ENCODE peak calls at places on chromosomes 11 and 22, in five cellular contexts. One of them, this sample, is unnamed.

GRCh38 chr11:44980533-44981427 is 30.1 kb upstream of the TP53I11 start:
- DNase-seq in fibroblast of lung: no peak
- DNase-seq in GM20000: no peak
- DNase-seq in cardiac fibroblast: no peak
- DNase-seq in WTC11: no peak
- DNase-seq in this sample: no peak

GRCh38 chr11:57459112-57460016 is 964 bp upstream of the RTN4RL2 start:
- DNase-seq in fibroblast of lung: no peak
- DNase-seq in GM20000: peak
- DNase-seq in cardiac fibroblast: no peak
- DNase-seq in WTC11: peak
- DNase-seq in this sample: no peak

GRCh38 chr22:27679722-27680488 is 121.7 kb downstream of the MN1 start:
- DNase-seq in fibroblast of lung: no peak
- DNase-seq in GM20000: no peak
- DNase-seq in cardiac fibroblast: no peak
- DNase-seq in WTC11: no peak
- DNase-seq in this sample: no peak

GRCh38 chr11:29707924-29708323 is 308.9 kb downstream of the KCNA4 start:
- DNase-seq in fibroblast of lung: no peak
- DNase-seq in GM20000: no peak
- DNase-seq in cardiac fibroblast: no peak
- DNase-seq in WTC11: no peak
- DNase-seq in this sample: no peak

GRCh38 chr11:27552356-27552755 is 45.8 kb upstream of the LIN7C start:
- DNase-seq in fibroblast of lung: no peak
- DNase-seq in GM20000: no peak
- DNase-seq in cardiac fibroblast: no peak
- DNase-seq in WTC11: no peak
- DNase-seq in this sample: no peak

GRCh38 chr11:86396403-86396802 is 21.7 kb downstream of the CCDC81 start:
- DNase-seq in fibroblast of lung: peak
- DNase-seq in GM20000: no peak
- DNase-seq in cardiac fibroblast: peak
- DNase-seq in WTC11: no peak
- DNase-seq in this sample: no peak

GRCh38 chr11:8832571-8833260 is 78.3 kb upstream of the AKIP1 start:
- DNase-seq in fibroblast of lung: peak
- DNase-seq in GM20000: peak
- DNase-seq in cardiac fibroblast: peak
- DNase-seq in WTC11: peak
- DNase-seq in this sample: peak

GRCh38 chr22:39518124-39518786 is 2.1 kb upstream of the ATF4 start:
- DNase-seq in fibroblast of lung: no peak
- DNase-seq in GM20000: no peak
- DNase-seq in cardiac fibroblast: peak
- DNase-seq in WTC11: no peak
- DNase-seq in this sample: no peak

GRCh38 chr11:10233581-10233980 is 60.4 kb downstream of the SBF2 start:
- DNase-seq in fibroblast of lung: peak
- DNase-seq in GM20000: no peak
- DNase-seq in cardiac fibroblast: peak
- DNase-seq in WTC11: no peak
- DNase-seq in this sample: peak

GRCh38 chr22:45505991-45506743 is 3.5 kb downstream of the FBLN1 start:
- DNase-seq in fibroblast of lung: no peak
- DNase-seq in GM20000: no peak
- DNase-seq in cardiac fibroblast: no peak
- DNase-seq in WTC11: no peak
- DNase-seq in this sample: no peak

GRCh38 chr11:1303973-1304372 is 5.5 kb downstream of the TOLLIP start:
- DNase-seq in fibroblast of lung: peak
- DNase-seq in GM20000: no peak
- DNase-seq in cardiac fibroblast: no peak
- DNase-seq in WTC11: no peak
- DNase-seq in this sample: no peak

GRCh38 chr11:35953081-35953480 is 9.2 kb downstream of the LDLRAD3 start:
- DNase-seq in fibroblast of lung: peak
- DNase-seq in GM20000: no peak
- DNase-seq in cardiac fibroblast: peak
- DNase-seq in WTC11: no peak
- DNase-seq in this sample: peak

GRCh38 chr11:69448471-69449284 is 32.8 kb upstream of the LINC01488 start:
- DNase-seq in fibroblast of lung: no peak
- DNase-seq in GM20000: no peak
- DNase-seq in cardiac fibroblast: no peak
- DNase-seq in WTC11: no peak
- DNase-seq in this sample: no peak

GRCh38 chr11:118605116-118605867 is 2.1 kb upstream of the PHLDB1 start:
- DNase-seq in fibroblast of lung: peak
- DNase-seq in GM20000: no peak
- DNase-seq in cardiac fibroblast: peak
- DNase-seq in WTC11: no peak
- DNase-seq in this sample: peak

GRCh38 chr22:46537946-46538815 is 761 bp upstream of the CELSR1 start:
- DNase-seq in fibroblast of lung: peak
- DNase-seq in GM20000: peak
- DNase-seq in cardiac fibroblast: peak
- DNase-seq in WTC11: peak
- DNase-seq in this sample: peak

GRCh38 chr22:25027959-25028840 is 75.7 kb downstream of the KIAA1671 start:
- DNase-seq in fibroblast of lung: no peak
- DNase-seq in GM20000: no peak
- DNase-seq in cardiac fibroblast: peak
- DNase-seq in WTC11: peak
- DNase-seq in this sample: no peak
- TF ChIP-seq CTCF in fibroblast of lung: peak
- TF ChIP-seq CTCF in GM20000: peak
- TF ChIP-seq CTCF in cardiac fibroblast: peak
- TF ChIP-seq CTCF in WTC11: peak
- TF ChIP-seq CTCF in this sample: peak

GRCh38 chr11:77634724-77635123 is 2.9 kb downstream of the CLNS1A start:
- DNase-seq in fibroblast of lung: no peak
- DNase-seq in GM20000: no peak
- DNase-seq in cardiac fibroblast: no peak
- DNase-seq in WTC11: no peak
- DNase-seq in this sample: no peak

GRCh38 chr11:77633856-77634425 is 3.7 kb downstream of the CLNS1A start:
- DNase-seq in fibroblast of lung: no peak
- DNase-seq in GM20000: no peak
- DNase-seq in cardiac fibroblast: peak
- DNase-seq in WTC11: no peak
- DNase-seq in this sample: peak

GRCh38 chr11:77636738-77637344 is 753 bp downstream of the CLNS1A start:
- DNase-seq in fibroblast of lung: no peak
- DNase-seq in GM20000: no peak
- DNase-seq in cardiac fibroblast: peak
- DNase-seq in WTC11: no peak
- DNase-seq in this sample: no peak

GRCh38 chr11:77642228-77642627 is 4.6 kb upstream of the CLNS1A start:
- DNase-seq in fibroblast of lung: no peak
- DNase-seq in GM20000: no peak
- DNase-seq in cardiac fibroblast: no peak
- DNase-seq in WTC11: no peak
- DNase-seq in this sample: no peak

GRCh38 chr11:77637345-77638165 is at the start of gene CLNS1A:
- DNase-seq in fibroblast of lung: peak
- DNase-seq in GM20000: peak
- DNase-seq in cardiac fibroblast: peak
- DNase-seq in WTC11: peak
- DNase-seq in this sample: peak
- TF ChIP-seq CTCF in fibroblast of lung: no peak
- TF ChIP-seq CTCF in GM20000: no peak
- TF ChIP-seq CTCF in cardiac fibroblast: no peak
- TF ChIP-seq CTCF in WTC11: no peak
- TF ChIP-seq CTCF in this sample: no peak

DNA sequence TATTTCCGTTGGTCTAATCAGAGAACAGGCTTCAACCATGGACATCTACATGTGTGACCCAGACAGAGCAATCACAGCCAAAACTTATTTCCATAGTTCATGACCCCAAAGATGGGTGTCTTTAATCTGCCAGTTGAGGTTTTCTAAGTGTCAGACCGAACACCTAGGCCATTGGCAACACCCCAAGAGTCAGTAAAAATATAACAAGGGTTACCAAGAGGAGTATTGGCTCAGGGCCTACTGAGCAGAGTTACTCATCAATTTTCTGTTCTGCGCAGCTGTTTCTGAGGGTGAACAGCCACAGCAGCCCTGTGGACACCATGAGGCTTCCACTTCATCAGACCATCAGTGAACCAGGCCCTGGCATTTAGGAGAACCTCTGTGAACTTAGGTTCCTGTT is 18.8 kb downstream of the GUCD1 start:
- DNase-seq in fibroblast of lung: no peak
- DNase-seq in GM20000: no peak
- DNase-seq in cardiac fibroblast: no peak
- DNase-seq in WTC11: no peak
- DNase-seq in this sample: peak
- TF ChIP-seq CTCF in fibroblast of lung: no peak
- TF ChIP-seq CTCF in GM20000: no peak
- TF ChIP-seq CTCF in cardiac fibroblast: no peak
- TF ChIP-seq CTCF in WTC11: no peak
- TF ChIP-seq CTCF in this sample: no peak

DNA sequence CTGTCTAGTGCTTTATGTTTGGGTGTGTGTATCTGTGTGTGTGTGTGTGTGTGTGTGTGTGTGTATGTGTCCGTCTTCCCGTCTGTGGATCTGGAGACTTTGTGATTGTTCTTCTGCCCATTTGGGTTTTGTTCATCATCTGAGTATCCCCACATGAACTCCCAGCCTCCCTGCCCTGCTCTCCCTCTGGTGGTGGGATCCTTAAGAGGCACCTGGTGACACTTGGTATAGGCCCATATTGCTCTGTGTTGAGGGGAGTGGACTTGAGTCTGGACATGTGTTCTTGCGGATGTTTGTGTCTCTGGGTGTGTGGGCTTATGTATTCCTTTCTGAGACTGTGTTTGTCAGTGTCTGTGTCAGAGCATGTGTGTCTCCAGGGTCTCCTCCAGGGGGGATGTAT is 15.3 kb downstream of the RCOR2 start:
- DNase-seq in fibroblast of lung: no peak
- DNase-seq in GM20000: no peak
- DNase-seq in cardiac fibroblast: peak
- DNase-seq in WTC11: no peak
- DNase-seq in this sample: peak
- TF ChIP-seq CTCF in fibroblast of lung: peak
- TF ChIP-seq CTCF in GM20000: no peak
- TF ChIP-seq CTCF in cardiac fibroblast: peak
- TF ChIP-seq CTCF in WTC11: no peak
- TF ChIP-seq CTCF in this sample: peak

GRCh38 chr11:123561046-123561781 is 93.2 kb downstream of the SCN3B start:
- DNase-seq in fibroblast of lung: peak
- DNase-seq in GM20000: no peak
- DNase-seq in cardiac fibroblast: peak
- DNase-seq in WTC11: peak
- DNase-seq in this sample: no peak

GRCh38 chr11:123558536-123559315 is 95.7 kb downstream of the SCN3B start:
- DNase-seq in fibroblast of lung: peak
- DNase-seq in GM20000: no peak
- DNase-seq in cardiac fibroblast: no peak
- DNase-seq in WTC11: no peak
- DNase-seq in this sample: no peak

GRCh38 chr11:123560001-123560400 is 94.4 kb downstream of the SCN3B start:
- DNase-seq in fibroblast of lung: peak
- DNase-seq in GM20000: no peak
- DNase-seq in cardiac fibroblast: peak
- DNase-seq in WTC11: no peak
- DNase-seq in this sample: no peak

GRCh38 chr11:123562166-123562565 is 92.3 kb downstream of the SCN3B start:
- DNase-seq in fibroblast of lung: no peak
- DNase-seq in GM20000: no peak
- DNase-seq in cardiac fibroblast: no peak
- DNase-seq in WTC11: no peak
- DNase-seq in this sample: no peak

GRCh38 chr11:123559418-123559817 is 95.0 kb downstream of the SCN3B start:
- DNase-seq in fibroblast of lung: peak
- DNase-seq in GM20000: no peak
- DNase-seq in cardiac fibroblast: peak
- DNase-seq in WTC11: no peak
- DNase-seq in this sample: no peak
- TF ChIP-seq CTCF in fibroblast of lung: peak
- TF ChIP-seq CTCF in GM20000: no peak
- TF ChIP-seq CTCF in cardiac fibroblast: peak
- TF ChIP-seq CTCF in WTC11: no peak
- TF ChIP-seq CTCF in this sample: no peak

GRCh38 chr11:37364246-37364839 is 766.3 kb upstream of the RAG2 start:
- DNase-seq in fibroblast of lung: no peak
- DNase-seq in GM20000: no peak
- DNase-seq in cardiac fibroblast: no peak
- DNase-seq in WTC11: no peak
- DNase-seq in this sample: no peak
- TF ChIP-seq CTCF in fibroblast of lung: no peak
- TF ChIP-seq CTCF in GM20000: no peak
- TF ChIP-seq CTCF in cardiac fibroblast: no peak
- TF ChIP-seq CTCF in WTC11: no peak
- TF ChIP-seq CTCF in this sample: no peak

GRCh38 chr22:24833881-24834495 is 28.0 kb downstream of the SGSM1 start:
- DNase-seq in fibroblast of lung: no peak
- DNase-seq in GM20000: no peak
- DNase-seq in cardiac fibroblast: no peak
- DNase-seq in WTC11: no peak
- DNase-seq in this sample: no peak

GRCh38 chr22:24831678-24832077 is 25.7 kb downstream of the SGSM1 start:
- DNase-seq in fibroblast of lung: no peak
- DNase-seq in GM20000: no peak
- DNase-seq in cardiac fibroblast: no peak
- DNase-seq in WTC11: no peak
- DNase-seq in this sample: no peak

GRCh38 chr22:24830205-24830979 is 24.4 kb downstream of the SGSM1 start:
- DNase-seq in fibroblast of lung: no peak
- DNase-seq in GM20000: no peak
- DNase-seq in cardiac fibroblast: no peak
- DNase-seq in WTC11: no peak
- DNase-seq in this sample: no peak

GRCh38 chr22:24836282-24836681 is 30.3 kb downstream of the SGSM1 start:
- DNase-seq in fibroblast of lung: peak
- DNase-seq in GM20000: no peak
- DNase-seq in cardiac fibroblast: peak
- DNase-seq in WTC11: no peak
- DNase-seq in this sample: no peak

DNA sequence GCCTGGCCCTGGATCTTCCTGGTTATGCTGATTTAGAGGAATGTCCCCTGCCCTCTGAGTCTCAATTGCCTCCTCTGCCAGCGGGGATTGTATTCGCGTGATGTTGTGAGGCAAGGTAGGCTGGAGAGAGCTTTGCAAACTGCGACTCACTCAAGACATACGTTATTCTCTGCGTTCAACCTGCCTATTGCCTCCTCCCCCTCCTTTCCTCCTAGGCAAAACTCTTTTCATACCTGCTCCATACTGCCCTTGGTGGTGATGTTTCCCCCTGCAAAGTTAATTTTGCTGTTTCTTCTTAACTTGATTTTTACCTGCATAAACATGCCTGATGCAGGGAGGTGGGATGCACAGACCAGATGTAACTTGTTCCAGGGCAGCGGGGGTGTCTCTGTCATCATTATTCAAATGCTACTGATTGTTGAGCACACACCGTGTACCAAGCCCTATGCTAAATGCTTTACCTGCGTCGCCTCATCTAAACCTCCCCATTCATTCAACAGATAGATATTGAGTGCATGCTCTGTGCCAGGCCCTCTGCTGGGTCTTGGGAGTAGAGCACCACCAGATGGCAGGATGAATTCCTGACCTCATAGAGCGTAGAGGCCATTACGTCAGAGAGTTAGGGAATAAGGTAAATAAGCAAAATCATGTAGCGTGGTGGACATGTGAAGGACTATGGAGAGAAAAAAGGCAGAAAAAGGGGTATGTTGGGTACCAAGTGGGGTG is 29.0 kb downstream of the SGSM1 start:
- DNase-seq in fibroblast of lung: no peak
- DNase-seq in GM20000: no peak
- DNase-seq in cardiac fibroblast: peak
- DNase-seq in WTC11: peak
- DNase-seq in this sample: peak
- TF ChIP-seq CTCF in fibroblast of lung: peak
- TF ChIP-seq CTCF in GM20000: no peak
- TF ChIP-seq CTCF in cardiac fibroblast: peak
- TF ChIP-seq CTCF in WTC11: peak
- TF ChIP-seq CTCF in this sample: no peak